ENCODE peak calls at places on chromosome 18, in six cellular contexts. N is SK-N-SH, E is HepG2, A is IMR-90, V is GM12878, R is K562. T is an unnamed sample.

GRCh38 chr18:45337477-45337876 is 277.8 kb upstream of the SLC14A2 start:
- DNase-seq in V (no peak), R (no peak), A (no peak), N (no peak), E (no peak), T (no peak)

GRCh38 chr18:2444201-2444875 is 127.0 kb downstream of the METTL4 start:
- DNase-seq in V (no peak), N (no peak), A (no peak), E (no peak), R (no peak), T (no peak)

GRCh38 chr18:62914868-62915267 is 199.5 kb downstream of the PHLPP1 start:
- DNase-seq in N (no peak), A (no peak), E (no peak), V (no peak), R (no peak), T (no peak)

GRCh38 chr18:61542596-61542995 is 209.4 kb downstream of the CDH20 start:
- DNase-seq in A (no peak), N (no peak), E (no peak), V (no peak), R (no peak), T (no peak)

GRCh38 chr18:2223859-2224258 is 347.4 kb downstream of the METTL4 start:
- DNase-seq in N (no peak), V (no peak), R (no peak), A (peak; percentile 6), E (peak; percentile 11), T (peak; percentile 16)

GRCh38 chr18:79817607-79817998 is 19.9 kb downstream of the KCNG2 start:
- DNase-seq in R (no peak), V (no peak), E (no peak), A (no peak), N (no peak), T (no peak)

GRCh38 chr18:30639361-30639760 is 403.2 kb downstream of the DSC3 start:
- DNase-seq in V (no peak), A (no peak), R (no peak), E (no peak), N (no peak), T (no peak)

GRCh38 chr18:79875531-79875919 is 75.9 kb downstream of the SLC66A2 start:
- DNase-seq in E (no peak), A (no peak), N (no peak), V (no peak), R (no peak), T (no peak)

GRCh38 chr18:70372450-70373061 is 83.7 kb downstream of the SOCS6 start:
- DNase-seq in A (no peak), R (no peak), N (no peak), E (no peak), V (no peak), T (no peak)

GRCh38 chr18:26756556-26756955 is 109.0 kb downstream of the AQP4 start:
- DNase-seq in A (no peak), R (no peak), N (peak; percentile 27), V (no peak), E (no peak), T (no peak)

GRCh38 chr18:2657788-2658458 is 2.4 kb downstream of the SMCHD1 start:
- DNase-seq in R (no peak), A (peak; percentile 94), E (peak; percentile 56), V (no peak), N (no peak), T (no peak)

GRCh38 chr18:67232406-67232805 is 284.1 kb downstream of the DSEL start:
- DNase-seq in V (no peak), R (no peak), E (no peak), A (peak; percentile 62), N (no peak), T (no peak)

GRCh38 chr18:33755918-33756590 is 178.0 kb downstream of the ASXL3 start:
- DNase-seq in E (no peak), V (no peak), R (no peak), N (no peak), A (peak; percentile 93), T (peak; percentile 29)

GRCh38 chr18:902179-902718 is 2.4 kb upstream of the ADCYAP1 start:
- DNase-seq in N (no peak), E (no peak), A (no peak), V (no peak), R (no peak), T (no peak)

GRCh38 chr18:78376036-78376435 is 603.6 kb upstream of the SALL3 start:
- DNase-seq in V (no peak), A (no peak), N (no peak), E (no peak), R (no peak), T (no peak)

GRCh38 chr18:58924473-58924872 is 59.8 kb downstream of the ZNF532 start:
- DNase-seq in A (no peak), E (no peak), V (no peak), R (no peak), N (no peak), T (no peak)

GRCh38 chr18:70462078-70462439 is 173.2 kb downstream of the SOCS6 start:
- DNase-seq in R (peak; percentile 6), V (no peak), N (no peak), A (no peak), E (no peak), T (no peak)

GRCh38 chr18:45359275-45360009 is 255.8 kb upstream of the SLC14A2 start:
- DNase-seq in N (peak; percentile 60), V (no peak), A (no peak), R (no peak), E (no peak), T (no peak)

GRCh38 chr18:59927246-59927825 is 27.5 kb downstream of the PMAIP1 start:
- DNase-seq in V (peak; percentile 98), R (no peak), N (no peak), E (no peak), A (peak; percentile 66), T (no peak)

GRCh38 chr18:45836242-45837215 is 11.1 kb downstream of the SIGLEC15 start:
- DNase-seq in A (peak; percentile 33), V (no peak), N (no peak), R (no peak), E (no peak), T (no peak)

GRCh38 chr18:62976227-62976626 is 260.9 kb downstream of the PHLPP1 start:
- DNase-seq in A (no peak), E (no peak), R (no peak), V (no peak), N (no peak), T (peak; percentile 75)

GRCh38 chr18:26307161-26307773 is 81.0 kb downstream of the TAF4B start:
- DNase-seq in A (peak; percentile 63), R (peak; percentile 50), V (peak; percentile 24), E (peak; percentile 35), N (peak; percentile 54), T (peak; percentile 36)

GRCh38 chr18:73007195-73007934 is 139.6 kb upstream of the NETO1 start:
- DNase-seq in E (no peak), V (peak; percentile 25), R (no peak), N (no peak), A (no peak), T (no peak)

GRCh38 chr18:79737426-79737825 is 57.8 kb downstream of the CTDP1 start:
- DNase-seq in A (no peak), N (no peak), R (no peak), E (no peak), V (no peak), T (no peak)

GRCh38 chr18:73975266-73975665 is 172.4 kb downstream of the FBXO15 start:
- DNase-seq in N (no peak), R (no peak), V (no peak), E (no peak), A (peak; percentile 31), T (no peak)

DNA sequence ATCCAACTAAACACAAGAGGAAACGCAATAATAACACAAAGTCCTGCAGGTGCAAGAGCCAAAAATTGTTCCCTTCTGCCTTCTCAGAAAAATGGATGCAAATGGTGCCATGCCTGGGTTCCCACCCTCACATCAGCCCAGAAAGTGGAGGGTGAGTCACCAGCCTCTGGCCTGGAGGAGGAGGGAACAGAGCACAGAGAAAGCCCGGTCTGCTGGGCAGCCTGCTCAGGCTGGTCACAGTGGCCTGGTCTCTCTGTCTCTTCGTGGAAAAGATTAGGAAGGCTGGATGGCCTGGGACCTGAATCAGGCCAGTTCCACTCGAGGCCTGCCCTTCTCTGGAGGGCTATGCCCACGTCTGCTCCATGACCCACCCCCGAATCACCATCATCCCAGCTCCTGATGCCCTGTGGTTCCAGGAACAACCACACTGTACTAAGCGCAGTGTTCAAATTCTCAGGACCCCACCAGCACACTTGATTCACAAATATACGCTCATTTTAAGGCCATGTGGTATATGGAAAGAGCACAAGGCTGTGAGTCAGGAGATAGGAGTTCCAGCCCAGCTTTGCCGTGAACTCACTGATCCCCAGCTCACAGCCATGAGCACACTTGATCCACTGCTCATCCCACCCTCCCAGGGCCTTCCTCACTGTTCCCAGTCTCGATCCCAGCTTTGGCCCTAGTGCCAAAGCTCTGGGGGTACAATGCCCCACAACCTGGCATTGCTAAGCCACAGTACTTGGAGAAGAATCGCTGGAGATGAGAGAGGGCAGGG is 82.1 kb downstream of the ZBTB7C start:
- DNase-seq in A (peak; percentile 29), E (no peak), V (no peak), N (no peak), R (no peak), T (no peak)
- TF ChIP-seq SMC3 in A (no peak), E (no peak), V (no peak), N (no peak), R (no peak), T (no peak)

GRCh38 chr18:6752200-6752873 is 22.8 kb downstream of the ARHGAP28 start:
- DNase-seq in V (no peak), E (no peak), N (no peak), A (peak; percentile 86), R (no peak), T (no peak)

GRCh38 chr18:6759579-6759978 is 30.1 kb downstream of the ARHGAP28 start:
- DNase-seq in R (no peak), A (no peak), V (no peak), N (no peak), E (no peak), T (no peak)

GRCh38 chr18:6755107-6755506 is 25.6 kb downstream of the ARHGAP28 start:
- DNase-seq in V (no peak), A (peak; percentile 61), N (no peak), R (no peak), E (no peak), T (no peak)

GRCh38 chr18:6763524-6763923 is 34.0 kb downstream of the ARHGAP28 start:
- DNase-seq in E (no peak), R (no peak), V (no peak), A (no peak), N (no peak), T (no peak)

GRCh38 chr18:6757966-6758365 is 28.4 kb downstream of the ARHGAP28 start:
- DNase-seq in V (no peak), R (no peak), A (peak; percentile 60), N (no peak), E (no peak), T (no peak)
- TF ChIP-seq SMC3 in V (no peak), R (no peak), A (no peak), N (no peak), E (no peak), T (no peak)

GRCh38 chr18:69177702-69178101 is 223.0 kb upstream of the DOK6 start:
- DNase-seq in V (no peak), A (peak; percentile 1), E (no peak), N (no peak), R (no peak), T (no peak)
- TF ChIP-seq SMC3 in V (no peak), A (no peak), E (no peak), N (no peak), R (no peak), T (no peak)

DNA sequence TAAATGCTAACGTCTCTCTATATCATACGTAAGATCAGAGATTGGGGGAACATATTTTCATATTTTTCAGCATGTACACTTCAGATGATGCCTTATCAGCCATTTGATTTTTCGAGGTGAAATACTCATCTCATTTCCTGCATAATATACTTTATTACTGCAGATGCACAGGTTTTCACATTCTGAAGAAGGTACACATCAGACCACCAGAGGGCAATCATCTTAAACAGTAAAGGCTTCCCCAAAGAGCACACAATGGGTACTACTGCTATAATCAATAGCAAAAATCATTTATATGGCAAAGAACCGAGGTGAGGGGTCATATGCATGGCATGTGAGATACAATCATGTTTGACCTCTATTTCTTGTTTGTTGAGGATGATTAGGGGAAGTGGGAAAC is 118.9 kb downstream of the EPB41L3 start:
- DNase-seq in R (no peak), N (no peak), V (no peak), A (peak; percentile 65), E (peak; percentile 26), T (no peak)
- TF ChIP-seq SMC3 in R (peak; percentile 7), N (peak; percentile 19), V (peak; percentile 23), A (peak; percentile 59), E (no peak), T (no peak)

T was measured in A549.